ENCODE peak calls at places on chromosome 15, in ten cellular contexts. Z is cardiac muscle cell, I is AG04450, H is OCI-LY7, P is A549, F is transverse colon, M is heart left ventricle, G is heart right ventricle, E is body of pancreas, O is breast epithelium. L is an unnamed sample.

GRCh38 chr15:77370580-77370979 is 49.3 kb downstream of the PEAK1 start:
- DNase-seq in Z (no peak), I (no peak), H (no peak), P (no peak), F (no peak), M (no peak), G (no peak), E (no peak), O (no peak), L (no peak)

GRCh38 chr15:90367578-90367977 is 15.5 kb downstream of the ZNF774 start:
- DNase-seq in Z (no peak), I (no peak), H (no peak), P (no peak), F (no peak), M (no peak), G (no peak), E (no peak), O (no peak), L (no peak)

GRCh38 chr15:47817825-47818681 is 100.7 kb downstream of the SEMA6D start:
- DNase-seq in Z (no peak), I (no peak), H (no peak), P (no peak), F (no peak), M (no peak), G (no peak), E (no peak), O (no peak), L (no peak)

GRCh38 chr15:32704343-32705076 is 13.3 kb upstream of the GREM1 start:
- DNase-seq in Z (no peak), I (no peak), H (no peak), P (no peak), F (no peak), M (no peak), G (no peak), E (no peak), O (no peak), L (no peak)

GRCh38 chr15:66298803-66299251 is 5.5 kb downstream of the DIS3L start:
- DNase-seq in Z (no peak), I (no peak), H (no peak), P (no peak), F (no peak), M (no peak), G (no peak), E (peak), O (no peak), L (no peak)

GRCh38 chr15:50134524-50135024 is 15.5 kb upstream of the ATP8B4 start:
- DNase-seq in Z (no peak), I (peak), H (no peak), P (peak), F (no peak), M (no peak), G (no peak), E (no peak), O (no peak), L (no peak)

GRCh38 chr15:56619881-56620280 is 113.4 kb downstream of the ZNF280D start:
- DNase-seq in Z (no peak), I (no peak), H (peak), P (no peak), F (no peak), M (no peak), G (no peak), E (no peak), O (no peak), L (no peak)

GRCh38 chr15:40449275-40449674 is 8.5 kb downstream of the BAHD1 start:
- DNase-seq in Z (no peak), I (no peak), H (no peak), P (no peak), F (no peak), M (no peak), G (no peak), E (no peak), O (no peak), L (no peak)

GRCh38 chr15:85793641-85794597 is 806 bp downstream of the KLHL25 start:
- DNase-seq in Z (peak), I (no peak), H (peak), P (no peak), F (peak), M (peak), G (no peak), E (peak), O (no peak), L (peak)

GRCh38 chr15:66129561-66129960 is 124.0 kb downstream of the MEGF11 start:
- DNase-seq in Z (no peak), I (no peak), H (no peak), P (no peak), F (no peak), M (no peak), G (no peak), E (no peak), O (no peak), L (no peak)

GRCh38 chr15:38651328-38652038 is 86.9 kb upstream of the RASGRP1 start:
- DNase-seq in Z (no peak), I (no peak), H (peak), P (no peak), F (peak), M (no peak), G (no peak), E (no peak), O (no peak), L (no peak)

GRCh38 chr15:52392008-52392687 is 96.5 kb upstream of the MYO5C start:
- DNase-seq in Z (no peak), I (no peak), H (no peak), P (peak), F (no peak), M (no peak), G (no peak), E (no peak), O (no peak), L (no peak)

GRCh38 chr15:38266247-38266996 is 13.8 kb downstream of the SPRED1 start:
- DNase-seq in Z (no peak), I (no peak), H (no peak), P (no peak), F (no peak), M (no peak), G (no peak), E (no peak), O (no peak), L (no peak)

GRCh38 chr15:31228980-31229826 is 97.4 kb upstream of the KLF13 start:
- DNase-seq in Z (peak), I (no peak), H (peak), P (peak), F (peak), M (no peak), G (no peak), E (peak), O (no peak), L (no peak)

GRCh38 chr15:29114277-29115092 is 155.1 kb downstream of the NSMCE3 start:
- DNase-seq in Z (no peak), I (no peak), H (no peak), P (no peak), F (no peak), M (no peak), G (no peak), E (no peak), O (no peak), L (no peak)

GRCh38 chr15:26866298-26867198 is at the start of gene GABRA5:
- DNase-seq in Z (peak), I (no peak), H (no peak), P (peak), F (no peak), M (no peak), G (no peak), E (peak), O (no peak), L (peak)
- TF ChIP-seq CTCF in Z (no peak), I (peak), H (no peak), P (peak), F (no peak), M (peak), G (peak), E (peak), O (no peak), L (peak)

GRCh38 chr15:70702584-70702983 is 60.8 kb downstream of the UACA start:
- DNase-seq in Z (peak), I (no peak), H (no peak), P (no peak), F (no peak), M (no peak), G (no peak), E (no peak), O (no peak), L (no peak)
- H3K4me3 ChIP-seq in Z (no peak), I (peak), H (no peak), P (no peak), F (no peak), M (peak), G (peak), E (no peak), O (no peak), L (no peak)

DNA sequence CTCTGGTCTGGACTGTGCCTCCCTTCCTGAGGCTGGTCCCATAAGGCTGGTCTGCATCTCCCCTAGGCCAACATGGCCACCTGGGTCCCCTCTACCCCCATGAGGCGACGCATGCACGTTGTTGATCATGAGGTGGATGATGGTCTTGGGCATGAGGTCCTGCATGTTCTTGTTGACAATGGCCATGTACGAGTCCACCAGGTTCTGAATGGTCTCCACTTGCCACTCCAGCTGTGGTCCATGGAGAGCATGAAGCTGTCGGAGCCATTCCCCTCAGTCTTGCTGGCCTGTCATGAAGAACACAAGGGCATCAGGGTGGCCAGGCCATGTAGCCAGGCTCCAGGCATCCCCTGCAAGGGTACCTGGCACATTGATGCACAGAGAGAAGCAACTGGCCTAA is 27.1 kb upstream of the CSPG4 start:
- DNase-seq in Z (no peak), I (no peak), H (no peak), P (no peak), F (no peak), M (no peak), G (no peak), E (no peak), O (no peak), L (no peak)
- H3K27ac ChIP-seq in Z (no peak), I (no peak), H (no peak), P (no peak), F (no peak), M (no peak), G (no peak), E (no peak), O (no peak), L (no peak)

DNA sequence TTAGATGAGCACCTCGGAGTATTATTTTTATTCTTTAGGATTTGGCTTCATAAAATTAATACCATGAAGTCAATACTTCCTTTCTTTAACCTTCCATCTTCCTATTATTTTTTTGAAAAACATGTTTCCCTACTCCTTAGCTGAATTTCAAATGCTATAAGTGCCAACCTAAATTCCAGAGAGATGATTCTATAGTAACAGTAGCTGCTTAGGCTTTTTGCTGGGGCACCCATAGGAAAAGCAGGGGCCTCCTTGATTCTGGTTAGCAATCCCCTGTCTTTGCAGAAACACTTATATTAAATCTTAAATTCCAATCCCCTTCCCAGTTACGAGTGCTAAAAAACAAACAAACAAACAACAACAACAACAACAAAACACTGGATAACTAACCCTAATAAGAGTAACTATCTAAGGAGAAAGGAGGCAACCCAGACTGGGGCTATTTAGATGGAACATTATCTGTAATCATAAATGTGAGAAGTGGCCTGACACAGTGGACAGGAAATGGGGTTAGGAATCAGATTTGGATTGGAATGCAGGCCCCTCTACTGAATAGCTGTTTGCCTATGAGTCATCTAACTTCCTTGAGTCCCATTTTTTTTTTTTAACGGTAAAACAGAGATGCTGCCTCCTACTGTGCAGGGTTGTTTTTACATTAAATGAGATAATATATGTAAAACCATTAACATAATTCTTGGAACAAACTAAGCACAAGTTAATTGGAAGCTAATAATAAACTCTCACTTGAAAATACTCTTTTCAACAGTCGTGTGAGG is 148.1 kb downstream of the WDR72 start:
- DNase-seq in Z (no peak), I (no peak), H (no peak), P (peak), F (no peak), M (no peak), G (no peak), E (no peak), O (no peak), L (no peak)
- TF ChIP-seq CTCF in Z (no peak), I (no peak), H (no peak), P (peak), F (no peak), M (no peak), G (no peak), E (no peak), O (no peak), L (no peak)

GRCh38 chr15:61654918-61655317 is 405.3 kb downstream of the VPS13C start:
- DNase-seq in Z (no peak), I (no peak), H (no peak), P (no peak), F (no peak), M (no peak), G (no peak), E (no peak), O (no peak), L (no peak)

GRCh38 chr15:61654004-61654740 is 406.1 kb downstream of the VPS13C start:
- DNase-seq in Z (no peak), I (no peak), H (no peak), P (no peak), F (peak), M (no peak), G (no peak), E (no peak), O (no peak), L (no peak)

GRCh38 chr15:61653110-61653509 is 407.1 kb downstream of the VPS13C start:
- DNase-seq in Z (no peak), I (no peak), H (no peak), P (no peak), F (peak), M (no peak), G (peak), E (no peak), O (no peak), L (peak)

GRCh38 chr15:61655881-61656280 is 404.4 kb downstream of the VPS13C start:
- DNase-seq in Z (no peak), I (no peak), H (no peak), P (no peak), F (no peak), M (no peak), G (no peak), E (no peak), O (no peak), L (no peak)

GRCh38 chr15:61651267-61651666 is 409.0 kb downstream of the VPS13C start:
- DNase-seq in Z (peak), I (no peak), H (no peak), P (no peak), F (no peak), M (no peak), G (no peak), E (no peak), O (no peak), L (no peak)
- H3K4me3 ChIP-seq in Z (no peak), I (no peak), H (no peak), P (no peak), F (no peak), M (no peak), G (no peak), E (no peak), O (no peak), L (no peak)

DNA sequence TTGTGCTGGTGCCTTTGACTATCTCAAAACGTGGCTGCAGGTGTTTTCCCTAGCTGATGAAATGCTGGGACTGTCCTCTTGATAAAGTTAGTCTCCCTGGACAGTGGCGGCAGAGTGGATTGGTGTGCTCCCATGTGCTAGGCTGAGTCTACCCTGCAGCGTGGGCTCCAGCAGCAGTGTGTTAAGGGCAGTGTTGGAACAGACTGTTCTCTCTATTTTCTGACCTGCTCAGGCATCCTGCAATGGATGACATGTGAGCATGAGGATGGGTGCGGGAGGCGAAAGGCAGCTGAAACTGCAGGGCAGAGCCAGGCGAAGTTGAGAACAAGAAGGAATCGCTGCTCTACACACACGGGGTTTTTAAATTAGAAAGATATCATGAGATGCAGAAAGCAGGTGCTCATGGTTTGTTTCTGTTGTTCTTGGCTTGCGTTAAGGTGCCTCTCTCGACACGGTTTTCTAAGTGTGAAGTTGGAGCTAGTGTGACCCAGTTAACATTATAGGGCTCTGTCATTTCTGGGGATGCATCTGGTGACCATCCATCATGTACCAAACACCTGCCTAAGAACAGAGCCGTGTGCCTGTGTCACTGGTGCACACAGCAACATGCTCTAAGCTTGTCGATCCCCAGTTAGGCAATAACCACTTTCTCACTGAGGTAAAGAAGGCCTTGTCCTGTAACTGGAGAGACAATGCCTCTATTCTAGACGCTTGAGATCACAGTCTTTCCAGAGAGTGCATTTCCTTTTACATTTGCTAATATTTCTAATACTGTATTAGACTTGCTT is 44.3 kb downstream of the SLCO3A1 start:
- DNase-seq in Z (no peak), I (no peak), H (no peak), P (no peak), F (no peak), M (no peak), G (no peak), E (no peak), O (no peak), L (no peak)
- H3K27ac ChIP-seq in Z (no peak), I (no peak), H (no peak), P (no peak), F (no peak), M (peak), G (peak), E (no peak), O (no peak), L (no peak)

GRCh38 chr15:80163897-80164296 is 11.1 kb downstream of the FAH start:
- DNase-seq in Z (no peak), I (no peak), H (no peak), P (no peak), F (no peak), M (no peak), G (no peak), E (no peak), O (no peak), L (no peak)
- TF ChIP-seq CTCF in Z (no peak), I (no peak), H (no peak), P (no peak), F (no peak), M (no peak), G (no peak), E (no peak), O (no peak), L (no peak)

GRCh38 chr15:63013052-63013808 is 29.3 kb upstream of the TPM1 start:
- DNase-seq in Z (no peak), I (peak), H (no peak), P (no peak), F (no peak), M (no peak), G (no peak), E (no peak), O (no peak), L (no peak)
- H3K4me3 ChIP-seq in Z (no peak), I (no peak), H (no peak), P (no peak), F (no peak), M (no peak), G (no peak), E (no peak), O (no peak), L (no peak)

GRCh38 chr15:61661791-61662190 is 398.5 kb downstream of the VPS13C start:
- DNase-seq in Z (no peak), I (no peak), H (no peak), P (no peak), F (no peak), M (no peak), G (no peak), E (no peak), O (no peak), L (no peak)

GRCh38 chr15:61657461-61657860 is 402.8 kb downstream of the VPS13C start:
- DNase-seq in Z (no peak), I (no peak), H (no peak), P (no peak), F (no peak), M (no peak), G (no peak), E (no peak), O (no peak), L (no peak)

GRCh38 chr15:61656391-61656790 is 403.9 kb downstream of the VPS13C start:
- DNase-seq in Z (no peak), I (no peak), H (no peak), P (no peak), F (no peak), M (no peak), G (no peak), E (no peak), O (no peak), L (no peak)

GRCh38 chr15:61659571-61660190 is 400.6 kb downstream of the VPS13C start:
- DNase-seq in Z (no peak), I (no peak), H (no peak), P (no peak), F (no peak), M (no peak), G (no peak), E (no peak), O (no peak), L (no peak)

DNA sequence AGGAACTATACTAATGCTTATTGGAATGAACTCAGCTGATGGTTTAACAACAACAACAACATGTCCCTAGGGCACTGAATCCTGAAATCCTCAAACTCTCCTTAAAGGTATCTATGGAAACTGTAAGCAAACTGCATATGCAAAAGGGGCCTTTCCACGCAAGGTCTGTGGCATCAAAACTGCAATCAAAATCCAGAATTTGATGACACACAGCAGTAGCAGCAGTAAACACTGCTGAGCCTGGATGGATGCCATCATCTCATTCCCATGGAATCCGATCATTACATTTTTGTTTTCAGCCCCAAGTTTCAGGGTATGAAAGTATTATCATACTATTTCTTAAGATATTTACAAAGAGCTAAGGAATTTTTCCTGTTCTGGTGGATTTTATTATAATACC is 399.7 kb downstream of the VPS13C start:
- DNase-seq in Z (no peak), I (no peak), H (no peak), P (no peak), F (no peak), M (no peak), G (no peak), E (no peak), O (no peak), L (no peak)
- H3K27ac ChIP-seq in Z (no peak), I (no peak), H (no peak), P (no peak), F (no peak), M (no peak), G (no peak), E (no peak), O (peak), L (no peak)

DNA sequence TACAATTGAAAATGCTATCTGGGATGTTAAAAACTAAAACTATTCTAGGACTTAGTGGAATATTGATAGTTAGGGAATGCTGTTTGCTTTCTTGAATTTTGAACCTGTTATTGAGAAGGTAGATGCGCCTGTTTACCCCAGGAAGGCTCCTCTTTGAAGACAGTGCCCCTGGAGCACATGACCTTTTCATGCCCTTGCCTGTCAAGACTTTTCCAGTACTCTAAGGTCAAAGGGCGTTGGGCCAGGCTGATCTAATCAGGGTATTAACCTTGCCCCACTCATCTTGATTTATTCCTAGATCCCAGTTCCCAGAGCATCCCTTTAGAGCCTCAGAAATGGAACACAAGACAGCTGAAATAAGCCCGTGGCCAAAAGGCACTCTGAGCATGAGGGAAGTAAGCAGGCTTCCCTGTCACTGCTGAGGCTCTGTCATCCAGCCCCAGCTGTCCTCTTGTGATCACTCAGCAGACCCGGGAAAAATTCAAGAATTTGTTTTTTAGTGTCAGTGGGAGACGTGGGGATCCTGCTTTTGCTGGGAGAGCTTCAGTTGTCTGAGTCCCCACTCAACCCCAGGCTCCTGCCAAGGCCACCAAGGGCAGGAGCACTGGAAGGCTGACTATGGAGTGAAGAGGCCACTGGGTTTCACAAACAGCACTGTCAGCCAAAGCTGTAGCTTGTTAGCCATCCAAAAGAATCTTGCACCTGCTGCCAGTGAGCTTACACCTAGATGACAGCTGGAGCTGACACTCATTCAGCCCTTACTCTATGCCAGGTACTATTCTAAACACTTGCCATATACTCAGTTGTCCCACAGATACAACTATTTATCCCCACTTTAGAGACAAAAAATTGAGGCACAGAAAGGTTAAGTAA is 169.0 kb downstream of the PGPEP1L start:
- DNase-seq in Z (no peak), I (no peak), H (no peak), P (no peak), F (no peak), M (no peak), G (no peak), E (no peak), O (no peak), L (no peak)
- TF ChIP-seq CTCF in Z (no peak), I (no peak), H (no peak), P (no peak), F (no peak), M (no peak), G (no peak), E (no peak), O (no peak), L (no peak)